ENCODE peak calls at places on chromosome X, in four cellular contexts. V, D, M and W are unnamed samples.

GRCh38 chrX:93932471-93933220 is 258.6 kb downstream of the FAM133A start:
- DNase-seq in V (no peak), D (no peak), M (no peak), W (no peak)

GRCh38 chrX:47030339-47030738 is 47.9 kb upstream of the RGN start:
- DNase-seq in V (peak; percentile 66), D (no peak), M (no peak), W (no peak)

GRCh38 chrX:51608071-51608470 is 10.6 kb downstream of the CENPVL3 start:
- DNase-seq in V (peak; percentile 28), D (no peak), M (no peak), W (no peak)

GRCh38 chrX:44954562-44954961 is 81.6 kb downstream of the KDM6A start:
- DNase-seq in V (no peak), D (no peak), M (no peak), W (no peak)

GRCh38 chrX:54807524-54808108 is at the start of gene MAGED2:
- DNase-seq in V (no peak), D (no peak), M (peak; percentile 38), W (no peak)

GRCh38 chrX:154296731-154297130 is 1.1 kb downstream of the TKTL1 start:
- DNase-seq in V (no peak), D (no peak), M (no peak), W (peak; percentile 46)

GRCh38 chrX:48806088-48806487 is 4.2 kb downstream of the HDAC6 start:
- DNase-seq in V (peak; percentile 2), D (no peak), M (no peak), W (no peak)

GRCh38 chrX:24643116-24643515 is 4.0 kb downstream of the PCYT1B start:
- DNase-seq in V (peak; percentile 78), D (no peak), M (no peak), W (no peak)

GRCh38 chrX:107726809-107727534 is 48.6 kb downstream of the TSC22D3 start:
- DNase-seq in V (no peak), D (no peak), M (no peak), W (no peak)

GRCh38 chrX:34875204-34875603 is 67.4 kb upstream of the FAM47B start:
- DNase-seq in V (peak; percentile 44), D (no peak), M (no peak), W (no peak)

GRCh38 chrX:19182785-19183184 is 60.5 kb upstream of the ADGRG2 start:
- DNase-seq in V (no peak), D (no peak), M (no peak), W (no peak)

GRCh38 chrX:69093960-69094935 is 71.0 kb downstream of the PJA1 start:
- DNase-seq in V (peak; percentile 64), D (no peak), M (no peak), W (no peak)

DNA sequence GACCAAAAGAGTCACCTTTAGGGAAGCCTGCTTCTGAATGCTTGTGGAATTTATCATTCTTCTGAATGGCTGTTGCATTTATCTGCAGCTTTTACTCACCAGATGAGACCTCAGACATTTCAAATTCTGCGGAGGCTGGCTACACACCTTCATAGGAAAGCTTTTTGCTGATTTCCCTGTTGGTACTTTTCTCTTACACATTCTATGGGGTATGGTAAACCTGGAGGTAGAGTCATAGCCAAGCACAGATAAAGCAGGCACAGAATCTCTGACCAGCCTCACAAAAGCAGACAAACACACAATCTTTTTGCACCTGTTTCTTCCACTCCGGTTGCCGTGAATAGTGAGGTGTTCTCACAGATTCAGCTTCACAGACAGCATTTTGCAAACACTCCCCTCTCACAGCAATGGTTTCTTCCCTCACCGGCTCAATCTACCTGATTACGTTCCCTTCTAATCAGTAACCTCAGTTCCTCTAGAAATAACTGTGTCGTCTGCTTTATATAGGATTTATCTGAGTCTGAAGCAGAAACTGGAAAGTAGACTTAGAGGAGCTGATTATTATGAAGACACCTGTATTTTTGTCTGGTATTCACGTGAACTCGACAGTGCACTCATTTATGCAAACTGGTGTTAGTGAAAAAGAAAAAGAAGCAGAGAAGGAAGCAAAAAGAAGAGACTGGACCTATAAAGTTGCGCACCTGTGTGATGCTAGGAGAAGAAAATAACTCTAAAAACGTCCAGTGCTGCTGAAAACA is 83.1 kb downstream of the DMD start:
- DNase-seq in V (no peak), D (no peak), M (no peak), W (no peak)
- TF ChIP-seq CTCF in V (no peak), D (no peak), M (no peak), W (no peak)

DNA sequence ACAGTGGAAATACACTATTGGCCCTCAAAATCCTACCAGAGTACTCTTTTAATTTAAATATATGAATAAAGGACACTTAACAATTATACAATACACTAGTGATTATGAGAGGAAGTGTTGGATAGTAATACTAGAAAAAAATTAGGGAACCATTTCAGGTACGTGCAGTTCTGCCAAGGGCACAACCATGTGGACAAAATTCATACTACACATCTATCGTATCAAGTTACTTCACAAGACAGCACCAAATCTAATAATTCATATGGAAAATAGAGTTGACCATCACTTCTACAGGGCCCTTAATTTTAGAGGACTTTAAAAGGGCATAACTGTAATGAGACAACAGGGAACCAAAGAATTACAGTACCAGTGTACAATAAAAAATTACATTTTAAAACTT is 69.2 kb upstream of the ZCCHC13 start:
- DNase-seq in V (no peak), D (no peak), M (no peak), W (no peak)
- TF ChIP-seq CTCF in V (no peak), D (no peak), M (no peak), W (peak; percentile 47)

GRCh38 chrX:11683057-11683456 is 17.3 kb upstream of the ARHGAP6 start:
- DNase-seq in V (no peak), D (no peak), M (no peak), W (no peak)

GRCh38 chrX:11672213-11672612 is 6.5 kb upstream of the ARHGAP6 start:
- DNase-seq in V (no peak), D (no peak), M (no peak), W (no peak)

DNA sequence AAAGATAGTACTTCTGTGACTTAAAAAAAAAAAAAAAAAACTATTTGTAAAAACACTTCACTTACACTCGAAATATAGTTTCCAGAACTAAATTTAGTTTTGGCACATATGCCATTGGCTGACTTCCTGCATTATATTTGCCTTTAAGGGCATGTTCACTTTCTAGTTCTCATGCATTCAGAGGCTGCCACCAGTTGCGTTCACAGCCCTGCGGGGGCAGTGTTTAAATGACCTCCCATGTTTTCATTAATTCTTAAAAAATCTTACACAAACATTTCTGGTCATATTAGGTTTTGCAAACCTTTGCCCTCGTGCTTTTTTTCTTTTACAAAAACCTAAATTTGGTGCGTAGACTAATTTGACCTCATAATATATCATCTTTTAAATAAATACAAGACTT is 12.5 kb upstream of the ARHGAP6 start:
- DNase-seq in V (no peak), D (no peak), M (no peak), W (no peak)
- TF ChIP-seq CTCF in V (peak; percentile 20), D (no peak), M (no peak), W (peak; percentile 70)

GRCh38 chrX:1935805-1936204 is 320.9 kb downstream of the ASMT start:
- DNase-seq in V (no peak), D (no peak), M (no peak), W (no peak)
- TF ChIP-seq CTCF in V (no peak), D (no peak), M (no peak), W (peak; percentile 54)

GRCh38 chrX:148047216-148047615 is 66.1 kb downstream of the FMR1NB start:
- DNase-seq in V (no peak), D (no peak), M (no peak), W (no peak)

GRCh38 chrX:148051973-148052372 is 70.8 kb downstream of the FMR1NB start:
- DNase-seq in V (no peak), D (no peak), M (no peak), W (no peak)

GRCh38 chrX:148043456-148043855 is 62.3 kb downstream of the FMR1NB start:
- DNase-seq in V (peak; percentile 48), D (no peak), M (no peak), W (no peak)

GRCh38 chrX:148049441-148049840 is 68.3 kb downstream of the FMR1NB start:
- DNase-seq in V (peak; percentile 34), D (no peak), M (no peak), W (no peak)
- TF ChIP-seq CTCF in V (peak; percentile 53), D (peak; percentile 37), M (peak; percentile 54), W (peak; percentile 85)

GRCh38 chrX:119417842-119418241 is 18.7 kb downstream of the SLC25A43 start:
- DNase-seq in V (no peak), D (no peak), M (no peak), W (no peak)
- TF ChIP-seq CTCF in V (peak; percentile 23), D (no peak), M (peak; percentile 23), W (peak; percentile 59)

DNA sequence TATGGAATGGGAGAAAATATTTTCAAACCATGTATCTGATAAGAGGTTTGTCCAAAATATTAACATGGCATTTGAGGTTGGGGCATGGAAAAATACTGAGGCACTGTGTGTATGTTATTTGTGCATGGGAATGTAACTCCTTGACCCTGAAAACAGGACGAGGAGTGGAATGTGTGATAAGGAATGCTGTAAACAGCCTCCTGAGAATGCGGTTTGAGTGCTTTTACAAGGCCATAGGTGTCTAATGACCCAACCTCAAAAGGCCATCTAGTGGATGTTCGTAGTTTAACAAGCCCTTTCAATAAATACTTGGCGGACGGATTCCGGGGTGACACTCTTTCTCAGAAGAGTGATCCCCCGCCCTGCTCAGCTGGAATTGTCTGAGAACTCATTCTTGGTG is 162.9 kb upstream of the USP9X start:
- DNase-seq in V (peak; percentile 67), D (no peak), M (no peak), W (no peak)
- TF ChIP-seq CTCF in V (peak; percentile 54), D (peak; percentile 15), M (no peak), W (peak; percentile 60)

GRCh38 chrX:136488706-136489105 is 959 bp downstream of the BRS3 start:
- DNase-seq in V (peak; percentile 18), D (no peak), M (no peak), W (no peak)
- TF ChIP-seq CTCF in V (peak; percentile 12), D (no peak), M (no peak), W (no peak)

DNA sequence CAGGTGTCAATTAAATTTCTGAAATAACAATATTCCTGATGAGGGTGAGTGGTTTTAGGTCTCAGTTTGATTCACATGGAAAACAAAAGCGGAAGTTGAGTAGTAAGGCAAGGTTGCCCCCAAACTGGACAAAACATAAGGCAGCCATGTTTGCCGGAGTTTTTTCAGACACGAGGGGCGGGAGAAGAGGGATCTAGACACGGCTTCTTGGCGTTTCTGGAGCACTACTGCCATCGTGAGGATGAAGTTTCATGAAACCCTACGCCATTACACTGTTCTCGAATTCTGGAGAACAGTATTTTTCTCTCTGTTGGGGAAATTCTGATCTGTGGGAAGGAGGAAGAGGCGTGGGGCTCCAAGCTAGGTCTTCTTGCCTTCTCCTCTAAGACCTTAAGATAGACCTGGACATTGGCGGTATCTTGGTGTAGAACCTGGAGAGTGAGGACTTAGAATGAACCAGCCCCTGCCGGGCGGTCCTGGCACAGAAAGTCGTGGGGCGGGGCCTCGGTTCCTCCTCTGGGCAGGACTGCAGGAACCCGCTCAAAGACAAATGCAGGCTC is 160.3 kb downstream of the OR13H1 start:
- DNase-seq in V (no peak), D (no peak), M (peak; percentile 8), W (no peak)
- TF ChIP-seq CTCF in V (no peak), D (no peak), M (no peak), W (no peak)